ENCODE peak calls at places on chromosomes 2 and 18, in eight cellular contexts. Z, S, T, M, H, A, V and L are unnamed samples.

GRCh38 chr18:37691162-37691561 is 125.6 kb upstream of the CELF4 start:
- DNase-seq in Z (no peak), S (no peak), T (no peak), M (no peak), H (no peak), A (no peak), V (no peak), L (no peak)

GRCh38 chr18:68925268-68925667 is 127.4 kb downstream of the CCDC102B start:
- DNase-seq in Z (no peak), S (no peak), T (no peak), M (no peak), H (no peak), A (no peak), V (no peak), L (peak; percentile 9)

GRCh38 chr2:114118088-114118487 is 228.2 kb downstream of the ACTR3 start:
- DNase-seq in Z (no peak), S (no peak), T (no peak), M (no peak), H (no peak), A (no peak), V (no peak), L (no peak)

GRCh38 chr2:61411109-61411508 is 59.8 kb downstream of the USP34 start:
- DNase-seq in Z (no peak), S (peak; percentile 44), T (no peak), M (no peak), H (no peak), A (no peak), V (no peak), L (peak; percentile 46)

GRCh38 chr2:122191331-122191730 is 435.9 kb downstream of the TSN start:
- DNase-seq in Z (no peak), S (peak; percentile 22), T (no peak), M (peak; percentile 27), H (peak; percentile 44), A (no peak), V (no peak), L (peak; percentile 67)

GRCh38 chr18:21364471-21364870 is 122.4 kb downstream of the GREB1L start:
- DNase-seq in Z (no peak), S (no peak), T (no peak), M (no peak), H (no peak), A (no peak), V (no peak), L (no peak)

GRCh38 chr2:233486778-233487552 is 79.6 kb downstream of the USP40 start:
- DNase-seq in Z (no peak), S (no peak), T (no peak), M (peak; percentile 93), H (no peak), A (peak; percentile 94), V (no peak), L (no peak)

GRCh38 chr2:206160807-206161179 is 1.1 kb downstream of the EEF1B2 start:
- DNase-seq in Z (no peak), S (no peak), T (no peak), M (no peak), H (peak; percentile 11), A (no peak), V (no peak), L (no peak)

DNA sequence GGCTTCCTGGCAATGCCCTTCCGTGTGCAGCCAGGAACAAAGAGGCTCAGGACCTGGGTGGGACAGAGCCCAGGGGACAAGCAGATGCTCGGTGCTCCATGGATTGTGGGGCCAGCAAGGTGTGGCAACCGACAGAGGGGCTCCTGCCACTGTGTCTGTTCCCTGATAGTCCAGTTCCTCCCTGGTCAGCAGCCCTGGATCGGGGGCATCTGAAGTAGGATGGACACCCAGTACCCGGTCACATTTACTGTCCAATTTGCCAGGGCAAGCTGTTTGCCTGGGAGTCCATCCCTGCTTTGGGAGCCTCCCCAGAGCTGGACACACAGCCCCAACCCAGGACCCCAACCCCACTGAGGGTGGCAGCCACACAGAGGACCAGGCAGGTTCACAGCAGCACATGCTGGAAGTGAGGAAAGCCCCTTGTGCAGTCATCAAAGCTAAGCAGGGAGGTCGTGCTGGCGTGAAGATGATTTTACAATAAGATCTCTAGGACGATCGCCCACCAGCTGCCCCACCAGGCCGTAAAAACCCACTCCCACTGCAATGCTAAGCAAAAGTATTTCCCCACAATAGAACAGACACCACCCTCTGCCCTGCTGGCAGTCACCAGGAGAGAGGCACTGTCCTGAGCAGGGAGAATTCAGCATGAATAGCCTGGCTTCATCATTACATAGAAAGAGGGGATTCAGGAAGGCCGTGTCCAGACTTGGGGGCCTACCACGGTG is 141.7 kb downstream of the NDUFA10 start:
- DNase-seq in Z (no peak), S (peak; percentile 15), T (no peak), M (no peak), H (no peak), A (no peak), V (no peak), L (no peak)
- TF ChIP-seq POLR2A in Z (no peak), S (no peak), T (no peak), M (no peak), H (no peak), A (no peak), V (no peak), L (no peak)

GRCh38 chr2:224584111-224584764 is 925 bp downstream of the CUL3 start:
- DNase-seq in Z (peak; percentile 22), S (peak; percentile 61), T (no peak), M (peak; percentile 16), H (no peak), A (peak; percentile 38), V (peak; percentile 52), L (peak; percentile 60)
- TF ChIP-seq POLR2A in Z (no peak), S (no peak), T (no peak), M (no peak), H (no peak), A (no peak), V (no peak), L (no peak)

GRCh38 chr2:110204408-110205385 is at the start of gene NPHP1:
- DNase-seq in Z (peak; percentile 87), S (peak; percentile 90), T (peak; percentile 18), M (peak; percentile 85), H (peak; percentile 95), A (peak; percentile 75), V (peak; percentile 81), L (peak; percentile 92)
- TF ChIP-seq POLR2A in Z (no peak), S (peak; percentile 48), T (no peak), M (peak; percentile 60), H (peak; percentile 78), A (peak; percentile 49), V (peak; percentile 60), L (peak; percentile 74)

GRCh38 chr2:86105969-86106945 is at the start of gene PTCD3:
- DNase-seq in Z (peak; percentile 96), S (peak; percentile 96), T (peak; percentile 72), M (peak; percentile 98), H (peak; percentile 85), A (peak; percentile 95), V (peak; percentile 96), L (peak; percentile 97)
- TF ChIP-seq POLR2A in Z (no peak), S (peak; percentile 93), T (no peak), M (peak; percentile 96), H (peak; percentile 98), A (peak; percentile 90), V (peak; percentile 75), L (peak; percentile 96)

GRCh38 chr2:184681642-184682321 is 83.5 kb downstream of the ZNF804A start:
- DNase-seq in Z (no peak), S (no peak), T (no peak), M (no peak), H (no peak), A (no peak), V (no peak), L (no peak)

GRCh38 chr2:184680825-184681224 is 82.5 kb downstream of the ZNF804A start:
- DNase-seq in Z (no peak), S (no peak), T (no peak), M (no peak), H (no peak), A (no peak), V (no peak), L (no peak)

GRCh38 chr2:184683923-184684322 is 85.6 kb downstream of the ZNF804A start:
- DNase-seq in Z (no peak), S (no peak), T (no peak), M (no peak), H (no peak), A (no peak), V (no peak), L (no peak)

GRCh38 chr2:184689633-184690032 is 91.3 kb downstream of the ZNF804A start:
- DNase-seq in Z (no peak), S (no peak), T (no peak), M (no peak), H (no peak), A (peak; percentile 64), V (no peak), L (no peak)

DNA sequence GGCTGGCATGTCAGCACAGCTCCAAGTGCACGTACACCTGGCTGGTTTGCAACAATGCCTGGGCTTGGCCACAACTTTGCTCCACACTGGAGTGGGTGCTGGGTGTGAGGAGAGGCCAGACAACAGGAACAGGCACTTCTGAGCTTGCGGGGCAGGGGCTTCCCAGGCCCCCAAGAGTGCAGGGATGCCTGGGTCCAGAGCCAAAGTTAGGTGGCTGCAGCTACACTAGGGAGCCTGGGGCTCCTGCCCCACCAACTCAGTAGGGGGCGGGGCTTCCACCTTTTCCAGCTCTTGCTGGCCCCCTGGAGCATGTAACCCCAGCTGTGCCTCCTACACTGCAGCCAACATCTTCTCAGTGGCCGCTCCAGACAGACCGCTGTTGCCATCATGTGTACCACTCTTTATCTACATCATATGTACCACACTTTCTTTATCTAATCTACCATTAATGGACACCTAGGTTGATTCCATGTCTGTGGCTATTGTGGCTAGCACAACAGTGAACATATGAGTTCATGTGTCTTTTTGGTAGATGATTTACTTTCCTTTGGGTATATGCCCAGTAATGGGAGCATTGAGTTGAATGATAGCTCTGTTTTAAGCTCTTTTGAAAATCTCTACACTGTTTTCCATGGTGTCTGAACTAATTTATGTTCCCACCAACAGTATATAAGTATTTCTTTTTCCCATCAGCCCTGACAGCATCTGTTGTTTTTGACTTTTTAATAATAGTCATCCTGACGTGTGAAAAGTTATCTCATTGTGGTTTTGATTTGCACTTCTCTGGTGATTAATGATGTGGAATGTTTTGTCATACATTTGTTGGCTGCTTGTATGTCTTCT is 87.9 kb downstream of the ZNF804A start:
- DNase-seq in Z (no peak), S (no peak), T (no peak), M (no peak), H (no peak), A (no peak), V (no peak), L (no peak)
- TF ChIP-seq POLR2A in Z (no peak), S (no peak), T (no peak), M (no peak), H (no peak), A (no peak), V (no peak), L (no peak)

DNA sequence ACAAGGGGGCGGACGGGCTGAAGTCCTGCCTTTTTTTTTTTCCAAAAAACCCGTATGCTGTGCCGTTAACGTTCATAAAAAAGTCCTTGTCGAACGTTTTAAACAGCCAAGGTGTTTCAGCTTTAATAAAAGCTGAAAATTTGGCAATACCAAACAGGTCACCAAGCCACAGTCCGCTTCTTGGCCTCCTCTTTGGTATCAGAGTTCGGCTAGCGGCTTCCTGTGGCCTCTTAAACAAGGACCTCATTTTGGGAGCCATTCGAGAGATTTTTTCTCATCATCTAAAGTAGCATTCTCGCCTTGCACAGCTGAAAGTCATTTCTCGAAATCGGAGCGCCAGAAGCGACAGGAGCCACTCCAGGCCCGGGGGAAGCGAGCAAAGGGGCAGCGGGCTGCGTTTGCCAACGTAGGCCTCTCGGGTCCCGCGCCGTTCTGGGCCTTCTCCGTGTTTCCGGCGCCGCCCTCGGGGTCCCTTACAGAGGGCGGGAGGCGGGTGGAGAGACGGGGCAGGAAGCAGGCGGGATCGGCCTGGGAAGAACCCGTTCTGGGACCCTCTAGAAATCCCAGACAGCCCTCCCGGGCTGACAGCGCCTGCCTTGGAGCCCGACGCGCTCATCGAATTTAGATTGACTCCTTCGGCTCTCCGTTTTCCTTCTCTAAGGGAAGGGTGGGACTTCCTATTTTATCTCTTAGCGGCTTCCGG is 560 bp upstream of the ZNF407 start:
- DNase-seq in Z (peak; percentile 78), S (peak; percentile 73), T (peak; percentile 30), M (peak; percentile 72), H (peak; percentile 47), A (peak; percentile 62), V (peak; percentile 68), L (peak; percentile 91)
- TF ChIP-seq POLR2A in Z (no peak), S (no peak), T (peak; percentile 52), M (no peak), H (no peak), A (peak; percentile 68), V (peak; percentile 49), L (no peak)